ENCODE peak calls at places on chromosomes 13 and 19, in nine cellular contexts. P is SK-N-SH; U is CD4-positive, CD25-positive, alpha-beta regulatory T cell; Y is A549; J is IMR-90; F is esophagus squamous epithelium; R is CD4-positive, alpha-beta memory T cell; C is GM23248; T is CD8-positive, alpha-beta memory T cell. S is an unnamed sample.

GRCh38 chr19:46478356-46478986 is 7.1 kb upstream of the PNMA8A start:
- DNase-seq in T (no peak), R (peak; percentile 37), C (peak; percentile 80), F (no peak), P (peak; percentile 66), J (peak; percentile 80), Y (peak; percentile 61), U (no peak), S (peak; percentile 47)

GRCh38 chr19:33071887-33072286 is 7.2 kb upstream of the RHPN2 start:
- DNase-seq in F (no peak), P (no peak), Y (peak; percentile 87), J (no peak), U (no peak), C (no peak), R (no peak), T (no peak), S (no peak)

GRCh38 chr13:101451641-101452040 is 834 bp upstream of the ITGBL1 start:
- DNase-seq in F (no peak), R (no peak), J (no peak), C (no peak), P (no peak), T (no peak), Y (no peak), U (no peak), S (no peak)

GRCh38 chr19:18869231-18869575 is 26.8 kb downstream of the CERS1 start:
- DNase-seq in Y (no peak), U (no peak), C (no peak), J (no peak), F (no peak), P (no peak), T (no peak), R (no peak), S (no peak)

GRCh38 chr19:14112051-14112808 is 5.3 kb downstream of the PRKACA start:
- DNase-seq in T (no peak), C (peak; percentile 51), F (no peak), J (no peak), U (no peak), R (no peak), Y (no peak), P (no peak), S (no peak)

GRCh38 chr13:42367836-42368235 is 95.9 kb downstream of the AKAP11 start:
- DNase-seq in C (no peak), Y (no peak), R (no peak), F (no peak), P (no peak), U (no peak), T (no peak), J (no peak), S (peak; percentile 9)

GRCh38 chr13:49859568-49859967 is 67.1 kb upstream of the KPNA3 start:
- DNase-seq in U (no peak), J (peak; percentile 92), P (no peak), C (peak; percentile 96), F (no peak), R (no peak), T (no peak), Y (peak; percentile 85), S (no peak)

GRCh38 chr13:41056194-41056593 is 5.1 kb upstream of the WBP4 start:
- DNase-seq in T (no peak), R (no peak), J (no peak), P (no peak), F (no peak), U (no peak), Y (no peak), C (no peak), S (no peak)

GRCh38 chr19:14530005-14530348 is 583 bp downstream of the TECR start:
- DNase-seq in Y (peak; percentile 48), T (peak; percentile 49), R (peak; percentile 63), C (no peak), U (no peak), J (no peak), P (no peak), F (no peak), S (no peak)

GRCh38 chr13:48221301-48222190 is 11.5 kb upstream of the ITM2B start:
- DNase-seq in Y (no peak), U (peak; percentile 16), P (no peak), T (peak; percentile 38), F (no peak), R (peak; percentile 48), C (peak; percentile 39), J (no peak), S (no peak)

GRCh38 chr19:44570984-44571684 is 41.7 kb upstream of the CEACAM20 start:
- DNase-seq in Y (peak; percentile 86), T (no peak), C (peak; percentile 80), R (peak; percentile 40), P (peak; percentile 61), U (peak; percentile 21), F (no peak), J (peak; percentile 82), S (peak; percentile 87)

GRCh38 chr19:10288662-10289166 is 1.0 kb upstream of the ICAM5 start:
- DNase-seq in J (peak; percentile 40), F (no peak), Y (peak; percentile 75), P (peak; percentile 83), C (peak; percentile 80), T (no peak), R (peak; percentile 19), U (no peak), S (peak; percentile 86)

GRCh38 chr13:50209646-50210045 is 194.4 kb downstream of the KCNRG start:
- DNase-seq in U (no peak), T (no peak), Y (no peak), P (no peak), F (no peak), J (no peak), R (no peak), C (no peak), S (no peak)

GRCh38 chr19:46192990-46193650 is 36.4 kb upstream of the IGFL1 start:
- DNase-seq in T (no peak), J (peak; percentile 51), U (no peak), C (peak; percentile 95), Y (peak; percentile 84), R (no peak), F (no peak), P (no peak), S (peak; percentile 16)

GRCh38 chr13:34749046-34749445 is 193.0 kb upstream of the NBEA start:
- DNase-seq in Y (no peak), C (no peak), T (no peak), P (no peak), R (no peak), F (no peak), U (no peak), J (no peak), S (no peak)

GRCh38 chr19:16591803-16592556 is 19.8 kb upstream of the SLC35E1 start:
- DNase-seq in C (peak; percentile 37), F (no peak), J (peak; percentile 25), P (no peak), R (no peak), Y (no peak), T (no peak), U (no peak), S (no peak)

GRCh38 chr13:25575562-25575961 is 203.8 kb downstream of the ATP8A2 start:
- DNase-seq in C (no peak), F (no peak), Y (no peak), R (no peak), U (no peak), T (no peak), J (no peak), P (no peak), S (no peak)
- H3K4me1 ChIP-seq in C (no peaks in the 10 kb centered on the region), F (no peaks in the 10 kb centered on the region), Y (no peaks in the 10 kb centered on the region), R (no peaks in the 10 kb centered on the region), U (no peaks in the 10 kb centered on the region), T (no peaks in the 10 kb centered on the region), J (no peaks in the 10 kb centered on the region), P (no peaks in the 10 kb centered on the region), S (peaks cover 10% of the 10 kb centered on the region)

GRCh38 chr19:36331353-36332228 is 47.4 kb downstream of the ZFP14 start:
- DNase-seq in J (peak; percentile 94), C (peak; percentile 97), P (peak; percentile 88), T (peak; percentile 75), Y (peak; percentile 86), F (peak; percentile 43), U (peak; percentile 70), R (peak; percentile 79), S (no peak)

DNA sequence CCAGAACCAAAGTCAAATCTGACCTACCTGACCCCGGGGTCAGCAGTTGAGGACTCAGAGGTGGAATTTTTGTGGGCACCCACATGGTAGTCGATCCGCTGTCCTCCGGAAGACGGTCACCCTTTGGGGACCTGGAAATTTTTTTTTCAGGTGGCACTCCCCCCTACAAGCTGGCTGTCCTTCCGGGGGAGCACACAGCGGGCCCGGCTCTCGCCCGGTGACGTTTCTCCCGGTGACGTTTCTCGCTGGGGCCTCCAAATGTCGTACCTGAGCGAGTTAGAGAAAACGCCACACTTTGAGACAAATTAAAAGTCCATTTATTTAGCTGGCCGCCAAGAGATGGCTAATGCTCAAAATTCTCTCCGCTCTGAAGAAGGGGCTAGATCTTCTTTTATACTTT is 48.8 kb downstream of the ZFP14 start:
- DNase-seq in F (no peak), J (no peak), R (no peak), Y (no peak), T (no peak), P (no peak), U (no peak), C (no peak), S (no peak)
- H3K4me3 ChIP-seq in F (peak overlapping the region; percentile 71), J (no peak overlapping the region), R (no peak overlapping the region), Y (no peak overlapping the region), T (no peak overlapping the region), P (no peak overlapping the region), U (no peak overlapping the region), C (peak overlapping the region; percentile 88), S (no peak overlapping the region)

GRCh38 chr19:34686455-34686854 is 9.0 kb downstream of the ZNF302 start:
- DNase-seq in C (peak; percentile 33), Y (no peak), T (no peak), R (no peak), P (no peak), F (no peak), U (no peak), J (no peak), S (no peak)
- H3K9me3 ChIP-seq in C (no peaks in the 10 kb centered on the region), Y (peaks cover 100% of the 10 kb centered on the region), T (peaks cover 40% of the 10 kb centered on the region), R (peaks cover 41% of the 10 kb centered on the region), P (peaks cover 30% of the 10 kb centered on the region), F (peaks cover 75% of the 10 kb centered on the region), U (peaks cover 78% of the 10 kb centered on the region), J (peaks cover 18% of the 10 kb centered on the region), S (peaks cover 2% of the 10 kb centered on the region)

GRCh38 chr13:66375756-66376155 is 854.4 kb downstream of the PCDH9 start:
- DNase-seq in R (no peak), U (no peak), T (no peak), C (no peak), J (peak; percentile 6), F (no peak), P (peak; percentile 1), Y (no peak), S (no peak)
- H3K4me1 ChIP-seq in R (no peaks in the 10 kb centered on the region), U (no peaks in the 10 kb centered on the region), T (no peaks in the 10 kb centered on the region), C (no peaks in the 10 kb centered on the region), J (no peaks in the 10 kb centered on the region), F (no peaks in the 10 kb centered on the region), P (no peaks in the 10 kb centered on the region), Y (no peaks in the 10 kb centered on the region), S (no peaks in the 10 kb centered on the region)

GRCh38 chr13:109998030-109998429 is 211.6 kb upstream of the IRS2 start:
- DNase-seq in R (no peak), T (no peak), J (no peak), F (no peak), U (no peak), P (no peak), C (no peak), Y (no peak), S (no peak)
- H3K4me3 ChIP-seq in R (no peak overlapping the region), T (no peak overlapping the region), J (no peak overlapping the region), F (no peak overlapping the region), U (no peak overlapping the region), P (no peak overlapping the region), C (no peak overlapping the region), Y (no peak overlapping the region), S (no peak overlapping the region)

S was measured in HAP-1.